ENCODE peak calls at places on chromosomes 7 and 10, in four cellular contexts. D, G, O and P are unnamed samples.

GRCh38 chr10:88932539-88933256 is 19.9 kb downstream of the ACTA2 start:
- DNase-seq in G (peak; percentile 91), O (peak; percentile 24), D (peak; percentile 86), P (peak; percentile 70)

GRCh38 chr7:140497241-140497769 is 18.0 kb upstream of the MKRN1 start:
- DNase-seq in G (no peak), O (no peak), D (no peak), P (no peak)

GRCh38 chr7:16067695-16068094 is 353.6 kb downstream of the CRPPA start:
- DNase-seq in G (no peak), O (no peak), D (no peak), P (no peak)

GRCh38 chr10:76350583-76350982 is 919.2 kb downstream of the LRMDA start:
- DNase-seq in G (peak; percentile 29), O (no peak), D (peak; percentile 61), P (no peak)

GRCh38 chr7:28055161-28055544 is 125.4 kb downstream of the JAZF1 start:
- DNase-seq in O (no peak), G (no peak), D (no peak), P (no peak)

GRCh38 chr7:98418636-98419315 is 17.9 kb upstream of the BAIAP2L1 start:
- DNase-seq in G (peak; percentile 91), O (peak; percentile 28), D (peak; percentile 97), P (no peak)

GRCh38 chr7:157516911-157517781 is 180.3 kb downstream of the DNAJB6 start:
- DNase-seq in O (no peak), G (no peak), D (no peak), P (peak; percentile 65)

GRCh38 chr7:5177060-5177459 is 13.0 kb upstream of the WIPI2 start:
- DNase-seq in D (peak; percentile 85), G (peak; percentile 90), O (peak; percentile 66), P (peak; percentile 62)

GRCh38 chr7:107505997-107506682 is 36.3 kb downstream of the GPR22 start:
- DNase-seq in G (peak; percentile 7), D (no peak), O (no peak), P (no peak)

GRCh38 chr7:74579800-74580685 is 77.5 kb upstream of the GTF2I start:
- DNase-seq in D (peak; percentile 38), O (peak; percentile 37), G (peak; percentile 70), P (peak; percentile 37)

GRCh38 chr10:81978238-81978637 is 103.2 kb downstream of the NRG3 start:
- DNase-seq in D (no peak), O (no peak), G (peak; percentile 12), P (no peak)

GRCh38 chr7:158322616-158323530 is 264.8 kb downstream of the PTPRN2 start:
- DNase-seq in O (no peak), D (no peak), G (no peak), P (no peak)

GRCh38 chr7:150978136-150978789 is at the start of gene KCNH2:
- DNase-seq in D (no peak), G (no peak), O (no peak), P (no peak)
- H3K4me3 ChIP-seq in D (no peak within 1 kb of the TSS), G (no peak within 1 kb of the TSS), O (peak within 1 kb of the TSS; percentile 52), P (peak within 1 kb of the TSS; percentile 29)

GRCh38 chr10:8060704-8061121 is 6.2 kb downstream of the GATA3 start:
- DNase-seq in O (no peak), G (no peak), D (no peak), P (no peak)
- H3K4me3 ChIP-seq in O (no peak overlapping the region), G (no peak overlapping the region), D (no peak overlapping the region), P (no peak overlapping the region)

GRCh38 chr7:2433713-2434550 is 30.5 kb downstream of the CHST12 start:
- DNase-seq in G (no peak), O (no peak), D (no peak), P (no peak)

GRCh38 chr7:2437136-2437535 is 33.7 kb downstream of the CHST12 start:
- DNase-seq in O (no peak), G (no peak), D (no peak), P (no peak)

GRCh38 chr7:2436341-2437104 is 33.1 kb downstream of the CHST12 start:
- DNase-seq in O (no peak), D (no peak), G (no peak), P (no peak)

GRCh38 chr7:2431260-2431867 is 28.0 kb downstream of the CHST12 start:
- DNase-seq in G (no peak), O (no peak), D (no peak), P (no peak)

GRCh38 chr7:2432910-2433712 is 29.7 kb downstream of the CHST12 start:
- DNase-seq in D (no peak), O (no peak), G (no peak), P (no peak)
- H3K4me3 ChIP-seq in D (no peak overlapping the region), O (no peak overlapping the region), G (no peak overlapping the region), P (no peak overlapping the region)

GRCh38 chr7:2522780-2523433 is 3.3 kb downstream of the LFNG start:
- DNase-seq in D (no peak), G (peak; percentile 68), O (no peak), P (no peak)

GRCh38 chr7:2524808-2525140 is 5.2 kb downstream of the LFNG start:
- DNase-seq in D (no peak), O (no peak), G (no peak), P (no peak)

GRCh38 chr7:2523941-2524807 is 4.6 kb downstream of the LFNG start:
- DNase-seq in O (peak; percentile 84), G (peak; percentile 57), D (no peak), P (peak; percentile 57)

GRCh38 chr7:2521952-2522591 is 2.5 kb downstream of the LFNG start:
- DNase-seq in D (no peak), G (no peak), O (peak; percentile 50), P (no peak)

DNA sequence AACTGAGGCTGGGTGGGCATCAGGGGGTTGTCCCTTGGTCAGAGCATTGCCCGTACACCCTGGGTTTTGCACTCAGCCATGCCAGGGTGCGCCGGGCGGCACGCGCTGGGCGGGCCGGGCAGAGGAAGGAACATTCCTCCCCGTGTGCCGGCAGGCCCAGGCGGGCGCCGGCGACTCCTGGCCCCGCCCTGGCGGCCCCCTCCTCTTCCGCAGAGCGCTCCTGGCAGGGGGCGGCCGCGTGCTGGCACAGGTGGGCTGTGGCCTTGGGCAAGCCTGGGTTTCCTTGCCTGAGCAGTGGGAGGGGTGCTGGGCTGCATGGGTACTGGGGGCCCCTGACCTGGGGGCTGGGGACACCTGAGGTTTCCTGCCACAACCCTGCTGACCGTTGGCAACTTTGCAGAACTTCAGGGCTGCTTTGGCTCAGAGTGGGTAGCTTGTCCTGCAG is 3.9 kb downstream of the LFNG start:
- DNase-seq in D (no peak), G (no peak), O (no peak), P (no peak)
- H3K4me3 ChIP-seq in D (no peak overlapping the region), G (peak overlapping the region; percentile 4), O (peak overlapping the region; percentile 60), P (no peak overlapping the region)

GRCh38 chr10:50992356-50992866 is 81.9 kb upstream of the PRKG1 start:
- DNase-seq in D (no peak), O (peak; percentile 12), G (peak; percentile 48), P (peak; percentile 34)
- H3K4me3 ChIP-seq in D (peak overlapping the region; percentile 77), O (peak overlapping the region; percentile 94), G (peak overlapping the region; percentile 79), P (peak overlapping the region; percentile 87)